ENCODE peak calls at places on chromosomes 13 and 19, in four cellular contexts. I is glutamatergic neuron, F is A549, P is mucosa of descending colon. Q is an unnamed sample.
A peak's percentile ranks its signal among the peaks of the same experiment; 100 is the strongest.

GRCh38 chr13:110568649-110569048 is 7.1 kb upstream of the RAB20 start:
- DNase-seq in I (no peak), F (no peak), P (no peak), Q (no peak)

GRCh38 chr13:68304287-68304893 is 1074.3 kb upstream of the PCDH9 start:
- DNase-seq in I (no peak), F (peak; percentile 44), P (no peak), Q (peak; percentile 12)

GRCh38 chr19:56839665-56840451 is 668 bp downstream of the PEG3 start:
- DNase-seq in I (peak; percentile 87), F (no peak), P (peak; percentile 59), Q (no peak)

GRCh38 chr19:33747273-33747672 is 49.4 kb upstream of the KCTD15 start:
- DNase-seq in I (no peak), F (no peak), P (no peak), Q (no peak)

GRCh38 chr13:79533781-79534400 is 52.9 kb downstream of the NDFIP2 start:
- DNase-seq in I (no peak), F (no peak), P (no peak), Q (no peak)

GRCh38 chr13:20118268-20119140 is 42.3 kb downstream of the GJA3 start:
- DNase-seq in I (peak; percentile 43), F (peak; percentile 68), P (peak; percentile 86), Q (peak; percentile 24)

GRCh38 chr13:27493981-27494380 is 43.6 kb upstream of the MTIF3 start:
- DNase-seq in I (no peak), F (no peak), P (no peak), Q (no peak)

GRCh38 chr13:43057653-43058317 is 34.4 kb downstream of the DNAJC15 start:
- DNase-seq in I (no peak), F (no peak), P (no peak), Q (peak; percentile 49)

GRCh38 chr13:98910501-98910951 is 67.3 kb downstream of the DOCK9 start:
- DNase-seq in I (no peak), F (peak; percentile 44), P (no peak), Q (peak; percentile 10)

GRCh38 chr19:39568604-39569003 is 28.6 kb upstream of the EID2 start:
- DNase-seq in I (no peak), F (peak; percentile 37), P (no peak), Q (no peak)

GRCh38 chr19:1555802-1556638 is 12.1 kb downstream of the MEX3D start:
- DNase-seq in I (no peak), F (no peak), P (no peak), Q (no peak)

GRCh38 chr13:22740264-22740663 is 440.5 kb upstream of the SGCG start:
- DNase-seq in I (no peak), F (peak; percentile 11), P (no peak), Q (no peak)

GRCh38 chr19:49361438-49362047 is 673 bp downstream of the TEAD2 start:
- DNase-seq in I (peak; percentile 80), F (peak; percentile 91), P (peak; percentile 87), Q (no peak)

GRCh38 chr19:29641597-29641996 is 23.7 kb upstream of the PLEKHF1 start:
- DNase-seq in I (no peak), F (no peak), P (no peak), Q (no peak)

GRCh38 chr19:42113641-42114348 is 18.5 kb downstream of the POU2F2 start:
- DNase-seq in I (peak; percentile 88), F (peak; percentile 88), P (no peak), Q (peak; percentile 85)

GRCh38 chr19:32357720-32358119 is 12.3 kb downstream of the ZNF507 start:
- DNase-seq in I (no peak), F (peak; percentile 46), P (no peak), Q (no peak)

GRCh38 chr13:70604448-70604847 is 496.2 kb upstream of the KLHL1 start:
- DNase-seq in I (no peak), F (no peak), P (no peak), Q (no peak)

DNA sequence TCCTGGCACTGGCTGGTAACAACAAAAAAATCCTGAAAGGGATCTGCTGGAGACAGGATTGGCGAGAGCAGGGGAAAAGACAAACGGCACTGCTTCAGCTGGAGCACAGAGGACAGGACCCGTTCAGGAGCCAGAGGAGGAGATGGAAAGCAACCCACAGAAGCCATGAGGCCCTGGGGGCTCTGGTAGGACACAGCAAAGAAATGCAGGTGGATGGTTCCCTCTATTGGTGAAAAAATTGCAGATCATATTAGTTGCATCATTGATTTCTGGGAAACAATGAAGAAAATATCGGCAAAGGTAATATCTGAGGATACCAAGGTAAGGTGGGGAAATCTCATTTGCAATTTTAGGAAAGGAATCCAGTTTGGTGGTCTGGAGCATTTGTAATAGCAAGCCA is 25.7 kb upstream of the TPP2 start:
- DNase-seq in I (peak; percentile 41), F (no peak), P (no peak), Q (no peak)
- TF ChIP-seq CTCF in I (peak; percentile 25), F (no peak), P (no peak), Q (no peak)

DNA sequence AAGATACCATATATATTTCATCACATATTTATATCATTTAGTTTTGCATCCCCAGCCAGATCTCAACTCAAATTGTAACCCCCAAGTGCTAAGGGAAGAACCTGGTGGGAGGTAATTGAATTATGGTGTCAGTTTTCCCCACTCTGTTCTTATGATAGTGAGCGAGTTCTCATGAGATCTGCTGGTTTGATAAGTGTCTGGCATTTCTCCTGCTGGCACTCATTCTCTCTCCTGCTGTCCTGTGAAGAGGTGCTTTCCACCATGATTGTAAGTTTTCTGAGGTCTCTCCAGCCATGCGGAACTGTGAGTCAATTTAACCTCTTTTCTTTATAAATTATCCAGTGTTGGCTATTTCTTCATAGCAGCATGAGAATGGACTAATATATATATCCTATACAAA is 462.5 kb upstream of the SLITRK5 start:
- DNase-seq in I (no peak), F (no peak), P (no peak), Q (no peak)
- TF ChIP-seq CTCF in I (no peak), F (no peak), P (no peak), Q (no peak)

GRCh38 chr13:97212540-97213146 is 9.5 kb upstream of the MBNL2 start:
- DNase-seq in I (no peak), F (peak; percentile 48), P (no peak), Q (peak; percentile 37)
- TF ChIP-seq CTCF in I (no peak), F (peak; percentile 54), P (no peak), Q (peak; percentile 54)

GRCh38 chr19:6861683-6862286 is 25.6 kb upstream of the ADGRE1 start:
- DNase-seq in I (no peak), F (no peak), P (no peak), Q (peak; percentile 18)
- TF ChIP-seq CTCF in I (no peak), F (no peak), P (no peak), Q (no peak)

DNA sequence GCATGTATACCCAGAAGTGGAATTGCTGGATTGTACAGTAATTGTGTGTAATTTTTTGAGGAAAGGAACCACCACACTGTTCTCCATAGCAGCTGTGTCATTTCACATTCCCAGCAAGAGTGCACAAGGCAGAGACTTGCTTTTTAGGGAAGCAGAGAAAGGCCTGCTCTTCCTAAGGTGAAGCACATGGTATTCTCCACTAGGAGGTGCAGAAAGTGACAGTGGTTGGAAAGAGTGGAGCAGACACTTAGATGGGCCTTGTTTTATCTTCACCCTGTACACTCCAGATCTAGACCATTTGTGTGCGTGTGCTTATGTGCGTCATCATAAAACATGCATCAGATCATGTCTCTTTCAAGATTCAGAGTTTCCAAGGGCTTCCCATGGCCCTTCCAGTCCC is 35.0 kb downstream of the FAM124A start:
- DNase-seq in I (no peak), F (no peak), P (no peak), Q (no peak)
- TF ChIP-seq CTCF in I (no peak), F (no peak), P (no peak), Q (no peak)

GRCh38 chr13:37473035-37473434 is 125.5 kb downstream of the POSTN start:
- DNase-seq in I (no peak), F (no peak), P (no peak), Q (no peak)
- TF ChIP-seq CTCF in I (peak; percentile 30), F (no peak), P (no peak), Q (no peak)

GRCh38 chr13:73059460-73060250 is 850 bp downstream of the KLF5 start:
- DNase-seq in I (peak; percentile 57), F (no peak), P (peak; percentile 68), Q (peak; percentile 65)
- TF ChIP-seq CTCF in I (no peak), F (peak; percentile 21), P (no peak), Q (peak; percentile 23)

DNA sequence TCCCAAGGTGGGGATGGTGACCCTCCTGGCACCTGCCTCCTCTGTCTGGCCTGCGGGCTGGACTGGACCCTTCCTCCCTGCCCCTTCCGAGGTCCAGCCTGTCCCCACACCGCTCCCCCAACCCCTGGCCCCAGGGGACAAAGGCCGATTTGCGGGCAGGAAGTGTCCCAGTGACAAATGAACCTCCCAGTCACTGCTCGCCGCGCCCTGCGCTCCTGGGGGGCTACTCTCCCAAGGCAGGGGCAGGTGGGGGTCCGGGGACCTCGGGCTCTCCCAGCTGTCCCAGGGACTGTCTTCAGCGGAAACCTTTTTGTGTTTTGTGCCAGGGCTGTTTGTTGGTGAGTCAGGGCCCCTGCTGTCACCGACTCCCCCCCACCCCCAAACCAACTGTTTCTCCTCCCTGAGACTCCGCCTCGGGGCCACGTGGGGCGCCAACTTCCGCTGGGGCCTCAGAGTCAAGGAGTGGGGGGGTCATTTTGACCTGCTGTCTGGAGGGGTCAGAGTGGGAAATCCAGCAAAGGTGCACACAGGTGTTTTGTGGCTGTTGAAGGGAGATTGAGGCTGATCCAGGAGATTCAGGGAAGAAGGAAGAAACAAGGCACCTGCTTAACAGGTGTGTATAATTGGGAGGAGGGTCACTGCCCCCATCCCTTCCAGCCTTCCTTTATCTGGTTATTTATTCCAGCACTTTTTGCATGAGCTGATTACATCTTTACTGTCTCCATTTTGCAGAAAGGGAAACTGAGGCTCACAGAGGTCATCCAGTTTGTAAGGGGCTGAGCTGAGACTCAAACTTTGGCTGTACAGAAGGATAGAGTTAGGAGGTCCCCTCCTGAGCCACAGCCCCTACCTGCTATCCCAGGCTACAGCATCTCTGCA is 831 bp downstream of the PGPEP1 start:
- DNase-seq in I (peak; percentile 54), F (no peak), P (peak; percentile 85), Q (peak; percentile 80)
- TF ChIP-seq CTCF in I (no peak), F (no peak), P (no peak), Q (no peak)

Q was measured in GM12865.